ENCODE peak calls at places on chromosomes 16 and 17, in nine cellular contexts. K is neural crest cell, F is neural progenitor cell, B is psoas muscle, H is left ventricle myocardium inferior, J is dorsolateral prefrontal cortex, C is right lobe of liver, X is foreskin keratinocyte, T is colonic mucosa. Z is an unnamed sample.

GRCh38 chr16:2764718-2765117 is 12.3 kb downstream of the SRRM2 start:
- DNase-seq in K (no peak), F (no peak), B (no peak), H (no peak), J (no peak), C (no peak), X (no peak), T (no peak), Z (no peak)

GRCh38 chr17:79941088-79942010 is 94.3 kb downstream of the TBC1D16 start:
- DNase-seq in K (no peak), F (no peak), B (peak; percentile 20), H (peak; percentile 4), J (no peak), C (peak; percentile 17), X (no peak), T (no peak), Z (no peak)

GRCh38 chr16:64951681-64952080 is 170.2 kb downstream of the CDH11 start:
- DNase-seq in K (no peak), F (no peak), B (no peak), H (no peak), J (no peak), C (no peak), X (no peak), T (no peak), Z (no peak)

GRCh38 chr16:71919033-71919432 is 23.7 kb downstream of the IST1 start:
- DNase-seq in K (no peak), F (no peak), B (no peak), H (no peak), J (no peak), C (no peak), X (no peak), T (no peak), Z (no peak)

GRCh38 chr16:19885456-19886060 is 910 bp upstream of the GPRC5B start:
- DNase-seq in K (no peak), F (no peak), B (peak; percentile 25), H (peak; percentile 27), J (peak; percentile 59), C (peak; percentile 52), X (no peak), T (no peak), Z (no peak)

GRCh38 chr17:80951121-80952090 is 40.2 kb upstream of the CHMP6 start:
- DNase-seq in K (no peak), F (no peak), B (no peak), H (no peak), J (peak; percentile 39), C (no peak), X (no peak), T (no peak), Z (no peak)

GRCh38 chr17:19579867-19580565 is 46.4 kb downstream of the SLC47A1 start:
- DNase-seq in K (peak; percentile 4), F (peak; percentile 23), B (peak; percentile 49), H (peak; percentile 26), J (peak; percentile 47), C (peak; percentile 34), X (no peak), T (no peak), Z (no peak)

GRCh38 chr16:67228034-67228785 is 1.3 kb downstream of the TMEM208 start:
- DNase-seq in K (no peak), F (no peak), B (no peak), H (no peak), J (no peak), C (no peak), X (no peak), T (no peak), Z (no peak)

GRCh38 chr16:86665929-86666328 is 87.6 kb downstream of the FOXL1 start:
- DNase-seq in K (no peak), F (no peak), B (no peak), H (no peak), J (no peak), C (no peak), X (no peak), T (no peak), Z (no peak)

GRCh38 chr16:86663691-86664517 is 85.6 kb downstream of the FOXL1 start:
- DNase-seq in K (no peak), F (no peak), B (no peak), H (no peak), J (no peak), C (no peak), X (no peak), T (no peak), Z (no peak)

GRCh38 chr16:86662740-86663139 is 84.4 kb downstream of the FOXL1 start:
- DNase-seq in K (no peak), F (no peak), B (no peak), H (no peak), J (no peak), C (no peak), X (no peak), T (no peak), Z (no peak)

GRCh38 chr16:86665319-86665675 is 86.9 kb downstream of the FOXL1 start:
- DNase-seq in K (no peak), F (no peak), B (no peak), H (no peak), J (no peak), C (no peak), X (peak; percentile 53), T (no peak), Z (no peak)

DNA sequence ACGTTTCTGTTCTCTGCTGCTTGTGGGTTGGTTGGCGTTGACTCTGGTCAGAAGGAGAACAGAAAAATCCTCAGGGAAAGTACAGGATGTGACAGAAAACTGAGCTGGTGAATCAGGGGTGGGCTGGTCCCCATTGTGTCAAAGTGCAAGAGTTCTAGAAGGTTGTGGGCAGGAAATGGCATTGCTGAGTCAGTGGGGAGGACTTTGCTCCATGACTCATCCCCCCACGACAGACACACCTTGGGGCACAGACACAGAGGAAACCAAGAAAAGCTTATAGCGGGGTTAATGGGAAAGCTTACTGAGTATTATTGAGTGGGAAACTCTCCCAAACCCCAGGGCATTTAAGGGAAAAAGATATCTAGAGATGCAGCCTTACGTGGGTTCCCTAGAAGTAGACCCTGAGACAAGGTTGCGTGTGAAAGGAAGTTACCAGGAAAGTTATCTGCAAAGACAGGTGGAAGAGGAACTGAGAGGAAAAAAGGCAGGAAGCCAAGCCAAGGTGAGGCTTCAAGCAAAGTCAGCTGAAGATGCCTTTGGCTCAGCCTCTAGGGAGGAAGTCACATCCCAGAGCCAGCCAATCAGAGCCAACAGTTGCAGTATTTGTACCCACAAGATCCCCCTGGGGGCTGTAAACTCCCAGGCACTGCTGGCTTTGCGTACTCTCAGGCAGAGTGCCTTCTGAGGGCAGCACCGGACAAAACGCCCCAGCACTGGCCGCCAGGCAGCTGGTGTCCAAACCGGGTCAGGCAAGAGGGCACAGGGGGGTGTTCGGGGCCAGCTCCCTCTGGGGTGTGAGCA is 86.4 kb downstream of the FOXL1 start:
- DNase-seq in K (no peak), F (no peak), B (no peak), H (no peak), J (no peak), C (no peak), X (peak; percentile 89), T (peak; percentile 63), Z (no peak)
- TF ChIP-seq CTCF in K (no peak), F (no peak), B (no peak), H (no peak), J (no peak), C (no peak), X (no peak), T (no peak), Z (no peak)

GRCh38 chr16:23148513-23149266 is 562 bp downstream of the USP31 start:
- DNase-seq in K (peak; percentile 12), F (peak; percentile 65), B (peak; percentile 84), H (peak; percentile 83), J (peak; percentile 76), C (peak; percentile 85), X (no peak), T (peak; percentile 77), Z (no peak)

GRCh38 chr16:23148166-23148512 is 1.1 kb downstream of the USP31 start:
- DNase-seq in K (no peak), F (no peak), B (no peak), H (no peak), J (no peak), C (no peak), X (no peak), T (no peak), Z (no peak)

GRCh38 chr16:23147666-23148065 is 1.6 kb downstream of the USP31 start:
- DNase-seq in K (no peak), F (no peak), B (no peak), H (no peak), J (no peak), C (no peak), X (no peak), T (no peak), Z (no peak)

GRCh38 chr16:23149993-23150364 is 727 bp upstream of the USP31 start:
- DNase-seq in K (no peak), F (no peak), B (no peak), H (no peak), J (no peak), C (no peak), X (no peak), T (no peak), Z (no peak)

DNA sequence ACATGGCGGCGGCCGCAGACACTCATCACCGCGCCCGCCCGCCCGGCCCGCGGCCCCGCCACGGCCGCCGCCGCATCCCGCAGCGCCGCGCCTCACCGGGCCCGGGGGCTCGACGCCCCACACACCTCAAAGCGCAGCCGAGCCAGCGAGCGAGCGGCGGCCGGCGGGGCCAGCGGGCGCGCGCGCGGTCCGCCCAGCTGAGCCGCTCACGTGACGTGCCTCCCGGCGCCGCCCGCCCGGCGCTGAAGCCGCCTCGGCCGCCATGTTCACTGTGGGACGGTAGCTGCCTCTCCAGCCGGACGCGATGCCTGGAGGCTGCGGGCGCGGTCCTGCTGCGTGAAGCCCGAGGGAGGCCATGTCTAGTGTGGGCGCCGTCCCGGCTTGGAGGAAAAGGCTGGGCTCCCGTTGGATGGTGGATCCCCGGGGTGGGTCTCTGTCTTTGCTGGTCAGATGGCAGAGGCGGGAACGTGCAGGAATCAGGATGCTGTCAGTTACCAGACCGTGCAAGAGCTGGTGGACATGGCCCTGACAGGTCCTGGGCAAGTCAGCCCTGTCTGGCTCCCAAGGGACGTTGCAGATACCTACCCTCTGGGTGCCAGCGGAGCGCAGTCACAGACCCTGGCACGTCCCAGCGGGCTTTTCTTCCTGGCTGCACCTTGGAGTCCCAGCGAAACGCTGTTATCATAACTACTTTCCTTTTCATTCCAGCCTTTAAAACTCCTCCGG is at the start of gene USP31:
- DNase-seq in K (peak; percentile 90), F (peak; percentile 98), B (peak; percentile 96), H (peak; percentile 96), J (peak; percentile 97), C (peak; percentile 97), X (peak; percentile 93), T (peak; percentile 96), Z (peak; percentile 85)
- TF ChIP-seq CTCF in K (no peak), F (no peak), B (no peak), H (no peak), J (peak; percentile 16), C (no peak), X (no peak), T (no peak), Z (no peak)

GRCh38 chr17:78826426-78826825 is 14.2 kb downstream of the USP36 start:
- DNase-seq in K (no peak), F (no peak), B (no peak), H (no peak), J (no peak), C (no peak), X (no peak), T (no peak), Z (no peak)

GRCh38 chr17:78825696-78826095 is 14.9 kb downstream of the USP36 start:
- DNase-seq in K (no peak), F (no peak), B (no peak), H (no peak), J (no peak), C (no peak), X (no peak), T (no peak), Z (no peak)

GRCh38 chr17:78826836-78827509 is 13.6 kb downstream of the USP36 start:
- DNase-seq in K (no peak), F (no peak), B (no peak), H (no peak), J (no peak), C (no peak), X (no peak), T (no peak), Z (no peak)

GRCh38 chr17:78829477-78829876 is 11.1 kb downstream of the USP36 start:
- DNase-seq in K (no peak), F (no peak), B (no peak), H (no peak), J (no peak), C (no peak), X (no peak), T (no peak), Z (no peak)

DNA sequence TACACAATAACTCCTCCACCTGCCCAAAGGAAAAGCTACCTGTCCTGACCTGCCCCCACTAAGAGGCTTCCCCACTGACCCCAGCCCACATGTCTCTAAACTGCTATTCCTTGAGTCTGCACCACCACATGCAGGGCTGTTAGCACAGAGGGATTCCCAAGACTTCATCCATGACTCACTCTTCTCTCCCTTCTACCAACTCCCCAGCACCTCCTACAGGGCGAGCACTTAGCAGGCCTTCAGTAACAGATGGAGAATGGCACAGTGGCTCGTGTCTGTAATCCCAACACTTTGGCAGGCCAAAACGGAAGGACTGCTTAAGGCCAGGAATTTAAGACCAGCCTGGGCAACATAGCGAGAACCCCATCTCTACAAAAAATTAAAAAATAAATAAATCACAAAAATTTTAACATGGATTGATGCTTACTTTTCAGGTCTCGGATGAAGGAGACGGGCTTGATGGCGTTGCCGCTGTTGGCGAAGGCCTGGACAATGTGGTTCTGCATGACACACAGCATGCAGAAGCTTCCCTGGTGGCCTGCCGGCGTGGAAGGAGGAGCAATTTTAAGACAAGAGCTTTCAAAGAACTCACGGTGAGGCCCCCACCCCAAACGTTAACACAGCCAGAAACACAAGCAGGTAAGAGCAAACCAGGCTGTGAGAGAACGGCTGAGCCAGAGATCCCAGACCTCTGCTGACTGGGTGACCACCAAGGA is 12.0 kb downstream of the USP36 start:
- DNase-seq in K (no peak), F (peak; percentile 24), B (no peak), H (no peak), J (no peak), C (no peak), X (peak; percentile 15), T (no peak), Z (no peak)
- TF ChIP-seq CTCF in K (no peak), F (peak; percentile 10), B (no peak), H (no peak), J (no peak), C (no peak), X (peak; percentile 66), T (no peak), Z (no peak)

DNA sequence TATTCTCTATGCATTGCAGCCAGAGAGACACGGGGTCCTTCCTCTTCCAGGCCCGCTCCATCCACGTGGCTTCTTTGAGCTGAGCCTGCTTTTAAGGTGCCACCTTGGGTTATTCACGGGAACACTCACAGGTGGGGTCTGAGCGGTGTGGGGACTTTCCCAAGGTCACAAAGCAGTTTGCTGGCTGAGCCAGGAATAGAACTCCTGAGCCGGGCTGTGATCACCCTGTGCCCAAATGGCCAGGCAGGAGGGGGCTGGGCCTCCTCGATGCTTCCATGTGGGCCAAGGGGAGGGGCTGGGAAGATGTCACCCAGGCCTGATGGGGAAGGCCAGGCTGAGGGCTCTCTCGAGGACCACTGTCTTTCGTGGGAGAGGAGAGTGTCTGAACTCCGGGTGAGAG is 13.0 kb upstream of the GSE1 start:
- DNase-seq in K (no peak), F (no peak), B (no peak), H (no peak), J (no peak), C (no peak), X (no peak), T (no peak), Z (no peak)
- TF ChIP-seq CTCF in K (no peak), F (no peak), B (no peak), H (no peak), J (no peak), C (no peak), X (no peak), T (no peak), Z (no peak)

Z was measured in thoracic aorta.